ENCODE peak calls at places on chromosomes 6 and 20, in four cellular contexts. One of them, this sample, is unnamed.

GRCh38 chr6:103081126-103081525 is 1687.6 kb downstream of the GRIK2 start:
- DNase-seq in stimulated activated CD4-positive, alpha-beta T cell treated with anti-CD3 and anti-CD28 coated beads, Interleukin-2, amount 100 ng/mL, for 48 hours: no peak
- DNase-seq in activated T-cell treated with anti-CD3 and anti-CD28 coated beads for 1 hour: no peak
- DNase-seq in cardiac muscle cell: no peak
- DNase-seq in this sample: no peak

GRCh38 chr6:13920584-13920983 is 4.2 kb upstream of the RNF182 start:
- DNase-seq in cardiac muscle cell: peak
- DNase-seq in activated T-cell treated with anti-CD3 and anti-CD28 coated beads for 1 hour: no peak
- DNase-seq in stimulated activated CD4-positive, alpha-beta T cell treated with anti-CD3 and anti-CD28 coated beads, Interleukin-2, amount 100 ng/mL, for 48 hours: no peak
- DNase-seq in this sample: no peak

GRCh38 chr20:24095753-24096152 is 107.2 kb upstream of the GGTLC1 start:
- DNase-seq in cardiac muscle cell: no peak
- DNase-seq in activated T-cell treated with anti-CD3 and anti-CD28 coated beads for 1 hour: no peak
- DNase-seq in stimulated activated CD4-positive, alpha-beta T cell treated with anti-CD3 and anti-CD28 coated beads, Interleukin-2, amount 100 ng/mL, for 48 hours: no peak
- DNase-seq in this sample: no peak

GRCh38 chr20:34581341-34582189 is 23.0 kb downstream of the MAP1LC3A start:
- DNase-seq in activated T-cell treated with anti-CD3 and anti-CD28 coated beads for 1 hour: no peak
- DNase-seq in cardiac muscle cell: peak
- DNase-seq in stimulated activated CD4-positive, alpha-beta T cell treated with anti-CD3 and anti-CD28 coated beads, Interleukin-2, amount 100 ng/mL, for 48 hours: no peak
- DNase-seq in this sample: peak

GRCh38 chr6:18308070-18308735 is 43.9 kb upstream of the DEK start:
- DNase-seq in cardiac muscle cell: no peak
- DNase-seq in activated T-cell treated with anti-CD3 and anti-CD28 coated beads for 1 hour: no peak
- DNase-seq in stimulated activated CD4-positive, alpha-beta T cell treated with anti-CD3 and anti-CD28 coated beads, Interleukin-2, amount 100 ng/mL, for 48 hours: no peak
- DNase-seq in this sample: peak

GRCh38 chr6:53431704-53432103 is 83.0 kb upstream of the ELOVL5 start:
- DNase-seq in stimulated activated CD4-positive, alpha-beta T cell treated with anti-CD3 and anti-CD28 coated beads, Interleukin-2, amount 100 ng/mL, for 48 hours: no peak
- DNase-seq in cardiac muscle cell: no peak
- DNase-seq in activated T-cell treated with anti-CD3 and anti-CD28 coated beads for 1 hour: no peak
- DNase-seq in this sample: no peak

GRCh38 chr6:130473886-130474285 is 108.1 kb downstream of the TMEM200A start:
- DNase-seq in cardiac muscle cell: peak
- DNase-seq in activated T-cell treated with anti-CD3 and anti-CD28 coated beads for 1 hour: no peak
- DNase-seq in stimulated activated CD4-positive, alpha-beta T cell treated with anti-CD3 and anti-CD28 coated beads, Interleukin-2, amount 100 ng/mL, for 48 hours: no peak
- DNase-seq in this sample: peak

GRCh38 chr6:30002871-30003270 is 58.2 kb upstream of the POLR1H start:
- DNase-seq in cardiac muscle cell: peak
- DNase-seq in activated T-cell treated with anti-CD3 and anti-CD28 coated beads for 1 hour: no peak
- DNase-seq in stimulated activated CD4-positive, alpha-beta T cell treated with anti-CD3 and anti-CD28 coated beads, Interleukin-2, amount 100 ng/mL, for 48 hours: no peak
- DNase-seq in this sample: peak

GRCh38 chr20:16191496-16191895 is 381.8 kb downstream of the KIF16B start:
- DNase-seq in stimulated activated CD4-positive, alpha-beta T cell treated with anti-CD3 and anti-CD28 coated beads, Interleukin-2, amount 100 ng/mL, for 48 hours: no peak
- DNase-seq in activated T-cell treated with anti-CD3 and anti-CD28 coated beads for 1 hour: no peak
- DNase-seq in cardiac muscle cell: no peak
- DNase-seq in this sample: no peak

GRCh38 chr20:63696311-63696627 is 183 bp upstream of the TNFRSF6B start:
- DNase-seq in stimulated activated CD4-positive, alpha-beta T cell treated with anti-CD3 and anti-CD28 coated beads, Interleukin-2, amount 100 ng/mL, for 48 hours: no peak
- DNase-seq in cardiac muscle cell: peak
- DNase-seq in activated T-cell treated with anti-CD3 and anti-CD28 coated beads for 1 hour: no peak
- DNase-seq in this sample: no peak

GRCh38 chr6:31908791-31909190 is 6.9 kb upstream of the ZBTB12 start:
- DNase-seq in cardiac muscle cell: peak
- DNase-seq in stimulated activated CD4-positive, alpha-beta T cell treated with anti-CD3 and anti-CD28 coated beads, Interleukin-2, amount 100 ng/mL, for 48 hours: no peak
- DNase-seq in activated T-cell treated with anti-CD3 and anti-CD28 coated beads for 1 hour: no peak
- DNase-seq in this sample: peak

GRCh38 chr6:161233986-161234620 is 39.8 kb downstream of the AGPAT4 start:
- DNase-seq in activated T-cell treated with anti-CD3 and anti-CD28 coated beads for 1 hour: no peak
- DNase-seq in cardiac muscle cell: peak
- DNase-seq in stimulated activated CD4-positive, alpha-beta T cell treated with anti-CD3 and anti-CD28 coated beads, Interleukin-2, amount 100 ng/mL, for 48 hours: no peak
- DNase-seq in this sample: peak

GRCh38 chr6:106870069-106870468 is 104.5 kb downstream of the CD24 start:
- DNase-seq in stimulated activated CD4-positive, alpha-beta T cell treated with anti-CD3 and anti-CD28 coated beads, Interleukin-2, amount 100 ng/mL, for 48 hours: no peak
- DNase-seq in activated T-cell treated with anti-CD3 and anti-CD28 coated beads for 1 hour: no peak
- DNase-seq in cardiac muscle cell: peak
- DNase-seq in this sample: peak

GRCh38 chr20:63309261-63310071 is 16.5 kb downstream of the COL20A1 start:
- DNase-seq in cardiac muscle cell: peak
- DNase-seq in activated T-cell treated with anti-CD3 and anti-CD28 coated beads for 1 hour: peak
- DNase-seq in stimulated activated CD4-positive, alpha-beta T cell treated with anti-CD3 and anti-CD28 coated beads, Interleukin-2, amount 100 ng/mL, for 48 hours: no peak
- DNase-seq in this sample: no peak

GRCh38 chr6:10555625-10556309 is 34.6 kb downstream of the GCNT2 start:
- DNase-seq in activated T-cell treated with anti-CD3 and anti-CD28 coated beads for 1 hour: no peak
- DNase-seq in stimulated activated CD4-positive, alpha-beta T cell treated with anti-CD3 and anti-CD28 coated beads, Interleukin-2, amount 100 ng/mL, for 48 hours: no peak
- DNase-seq in cardiac muscle cell: peak
- DNase-seq in this sample: no peak

GRCh38 chr6:113411006-113411405 is 446.1 kb upstream of the MARCKS start:
- DNase-seq in stimulated activated CD4-positive, alpha-beta T cell treated with anti-CD3 and anti-CD28 coated beads, Interleukin-2, amount 100 ng/mL, for 48 hours: no peak
- DNase-seq in cardiac muscle cell: peak
- DNase-seq in activated T-cell treated with anti-CD3 and anti-CD28 coated beads for 1 hour: no peak
- DNase-seq in this sample: no peak

GRCh38 chr6:100267721-100268123 is 197.0 kb downstream of the SIM1 start:
- DNase-seq in stimulated activated CD4-positive, alpha-beta T cell treated with anti-CD3 and anti-CD28 coated beads, Interleukin-2, amount 100 ng/mL, for 48 hours: no peak
- DNase-seq in cardiac muscle cell: no peak
- DNase-seq in activated T-cell treated with anti-CD3 and anti-CD28 coated beads for 1 hour: no peak
- DNase-seq in this sample: peak

GRCh38 chr6:158630944-158631616 is 13.5 kb downstream of the DYNLT1 start:
- DNase-seq in activated T-cell treated with anti-CD3 and anti-CD28 coated beads for 1 hour: no peak
- DNase-seq in cardiac muscle cell: peak
- DNase-seq in stimulated activated CD4-positive, alpha-beta T cell treated with anti-CD3 and anti-CD28 coated beads, Interleukin-2, amount 100 ng/mL, for 48 hours: no peak
- DNase-seq in this sample: no peak

GRCh38 chr6:11702796-11703130 is 75.8 kb downstream of the ADTRP start:
- DNase-seq in stimulated activated CD4-positive, alpha-beta T cell treated with anti-CD3 and anti-CD28 coated beads, Interleukin-2, amount 100 ng/mL, for 48 hours: no peak
- DNase-seq in activated T-cell treated with anti-CD3 and anti-CD28 coated beads for 1 hour: no peak
- DNase-seq in cardiac muscle cell: no peak
- DNase-seq in this sample: no peak

GRCh38 chr20:39874049-39874893 is 814.8 kb downstream of the MAFB start:
- DNase-seq in stimulated activated CD4-positive, alpha-beta T cell treated with anti-CD3 and anti-CD28 coated beads, Interleukin-2, amount 100 ng/mL, for 48 hours: peak
- DNase-seq in activated T-cell treated with anti-CD3 and anti-CD28 coated beads for 1 hour: no peak
- DNase-seq in cardiac muscle cell: peak
- DNase-seq in this sample: peak

GRCh38 chr20:3576363-3576762 is 86.8 kb downstream of the GFRA4 start:
- DNase-seq in stimulated activated CD4-positive, alpha-beta T cell treated with anti-CD3 and anti-CD28 coated beads, Interleukin-2, amount 100 ng/mL, for 48 hours: no peak
- DNase-seq in cardiac muscle cell: no peak
- DNase-seq in activated T-cell treated with anti-CD3 and anti-CD28 coated beads for 1 hour: no peak
- DNase-seq in this sample: no peak

GRCh38 chr20:51860015-51860882 is 57.9 kb upstream of the SALL4 start:
- DNase-seq in cardiac muscle cell: peak
- DNase-seq in stimulated activated CD4-positive, alpha-beta T cell treated with anti-CD3 and anti-CD28 coated beads, Interleukin-2, amount 100 ng/mL, for 48 hours: no peak
- DNase-seq in activated T-cell treated with anti-CD3 and anti-CD28 coated beads for 1 hour: no peak
- DNase-seq in this sample: peak

This sample was measured in HFFc6.